ENCODE peak calls at places on chromosomes 16 and 17, in four cellular contexts. E is K562, C is GM12878, A is H1. W is an unnamed sample.

GRCh38 chr17:76404976-76405563 is 20.7 kb downstream of the SPHK1 start:
- DNase-seq in E (no peak), C (no peak), A (no peak), W (no peak)

GRCh38 chr17:63399316-63399715 is 46.8 kb downstream of the CYB561 start:
- DNase-seq in A (no peak), C (no peak), E (no peak), W (no peak)

GRCh38 chr16:86663691-86664517 is 85.6 kb downstream of the FOXL1 start:
- DNase-seq in A (no peak), E (no peak), C (no peak), W (no peak)

GRCh38 chr17:50642722-50643656 is 8.3 kb downstream of the ABCC3 start:
- DNase-seq in E (no peak), A (no peak), C (no peak), W (peak; percentile 71)

GRCh38 chr16:11202260-11203091 is 53.5 kb downstream of the SOCS1 start:
- DNase-seq in C (peak; percentile 62), A (no peak), E (no peak), W (no peak)

GRCh38 chr16:13919330-13919682 is 648 bp upstream of the ERCC4 start:
- DNase-seq in A (no peak), E (peak; percentile 62), C (no peak), W (peak; percentile 70)

GRCh38 chr17:5500804-5501391 is 14.5 kb downstream of the MIS12 start:
- DNase-seq in C (no peak), E (no peak), A (peak; percentile 95), W (peak; percentile 77)

GRCh38 chr17:63675231-63675606 is 24.7 kb downstream of the LIMD2 start:
- DNase-seq in C (no peak), E (no peak), A (no peak), W (no peak)

GRCh38 chr17:80717661-80718060 is 173.0 kb downstream of the RPTOR start:
- DNase-seq in E (no peak), C (no peak), A (no peak), W (no peak)

GRCh38 chr16:65809627-65810026 is 556.9 kb upstream of the CDH5 start:
- DNase-seq in A (no peak), C (no peak), E (no peak), W (no peak)

GRCh38 chr16:27678955-27679354 is 129.0 kb downstream of the KATNIP start:
- DNase-seq in E (no peak), C (no peak), A (no peak), W (no peak)

GRCh38 chr16:8713635-8714097 is 39.2 kb downstream of the ABAT start:
- DNase-seq in E (no peak), C (no peak), A (no peak), W (no peak)

GRCh38 chr17:79306688-79307323 is 232.2 kb downstream of the ENGASE start:
- DNase-seq in E (no peak), C (no peak), A (no peak), W (no peak)

GRCh38 chr17:18141210-18141803 is 32.8 kb downstream of the MYO15A start:
- DNase-seq in A (no peak), E (peak; percentile 31), C (no peak), W (peak; percentile 30)

GRCh38 chr16:80577485-80578280 is 36.9 kb downstream of the DYNLRB2 start:
- DNase-seq in E (no peak), A (no peak), C (no peak), W (peak; percentile 17)

GRCh38 chr17:21282231-21282630 is 2.3 kb upstream of the MAP2K3 start:
- DNase-seq in A (no peak), E (no peak), C (no peak), W (no peak)

GRCh38 chr17:77433385-77434135 is 292.8 kb downstream of the SEC14L1 start:
- DNase-seq in E (no peak), C (no peak), A (no peak), W (no peak)

GRCh38 chr16:48413291-48413690 is 28.1 kb upstream of the SIAH1 start:
- DNase-seq in C (no peak), A (no peak), E (no peak), W (no peak)

GRCh38 chr17:28623696-28624095 is 9.7 kb upstream of the RSKR start:
- DNase-seq in A (no peak), C (no peak), E (no peak), W (no peak)

GRCh38 chr16:3112881-3113574 is 642 bp downstream of the ZNF205 start:
- DNase-seq in A (no peak), C (no peak), E (peak; percentile 31), W (no peak)

GRCh38 chr16:87613961-87614360 is 11.7 kb downstream of the JPH3 start:
- DNase-seq in E (no peak), C (no peak), A (no peak), W (no peak)

GRCh38 chr17:43832168-43832975 is 574 bp downstream of the MPP3 start:
- DNase-seq in E (no peak), A (no peak), C (no peak), W (peak; percentile 21)

GRCh38 chr16:47375423-47375822 is 85.4 kb downstream of the ITFG1 start:
- DNase-seq in A (no peak), C (no peak), E (no peak), W (no peak)

GRCh38 chr16:74480150-74481029 is 59.1 kb upstream of the CLEC18B start:
- DNase-seq in E (peak; percentile 19), C (no peak), A (no peak), W (no peak)

GRCh38 chr16:77289331-77289809 is 90.2 kb downstream of the SYCE1L start:
- DNase-seq in E (no peak), C (no peak), A (no peak), W (no peak)

DNA sequence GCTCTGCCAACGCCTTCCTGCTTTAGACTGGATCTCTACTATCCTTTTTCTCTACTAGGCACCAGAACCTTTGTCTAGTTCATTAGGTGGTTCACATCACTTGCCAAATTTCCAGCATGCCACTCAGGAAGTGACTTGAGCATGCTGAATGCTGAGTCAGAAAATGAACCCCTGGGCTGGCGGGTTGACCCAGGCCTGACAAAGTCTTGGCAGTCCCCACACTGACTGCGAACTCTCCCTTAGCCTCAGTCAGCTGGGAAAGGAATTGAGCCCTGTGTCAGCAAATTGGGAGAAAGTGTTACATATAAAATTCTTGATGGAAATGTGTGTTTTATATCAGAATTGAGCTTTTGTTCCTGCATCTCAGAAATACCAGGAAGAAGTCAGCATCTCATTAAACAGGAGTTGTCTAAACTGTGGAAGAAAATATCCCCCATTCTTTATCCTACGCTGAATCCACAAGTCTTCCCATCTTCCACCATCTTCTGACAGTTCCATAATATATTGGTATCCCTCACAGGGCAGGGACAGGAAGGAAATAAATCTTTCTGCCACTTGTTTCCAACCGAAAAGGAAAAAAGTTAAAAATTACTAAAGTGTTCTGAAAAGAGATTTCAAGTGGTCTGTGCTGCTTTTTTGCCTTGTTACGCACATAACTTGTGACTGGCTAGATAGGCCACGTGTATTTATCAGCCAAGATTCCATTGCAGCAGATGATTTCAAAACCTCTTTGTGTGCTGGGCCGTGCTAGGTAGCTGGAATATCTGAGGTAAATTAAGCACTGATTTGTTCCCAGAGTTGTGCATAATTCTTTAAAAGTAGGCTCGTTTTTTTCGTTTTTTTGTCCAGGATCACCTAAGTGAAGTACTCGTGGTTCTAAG is 16.7 kb upstream of the SLC12A3 start:
- DNase-seq in E (no peak), C (no peak), A (no peak), W (no peak)
- TF ChIP-seq CBX5 in E (no peak), C (no peak), A (no peak), W (no peak)

GRCh38 chr17:48908047-48908843 is at the start of gene UBE2Z:
- DNase-seq in A (peak; percentile 94), E (peak; percentile 96), C (peak; percentile 89), W (peak; percentile 95)
- H2AFZ ChIP-seq in A (peak within 1 kb of the TSS; percentile 1), E (peak within 1 kb of the TSS; percentile 92), C (peak within 1 kb of the TSS; percentile 88), W (peak within 1 kb of the TSS; percentile 24)

GRCh38 chr16:75580-76501 is 2.2 kb upstream of the MPG start:
- DNase-seq in C (no peak), E (peak; percentile 54), A (no peak), W (peak; percentile 82)
- TF ChIP-seq CBX5 in C (no peak), E (no peak), A (no peak), W (no peak)

GRCh38 chr16:785563-786535 is 2.3 kb downstream of the RPUSD1 start:
- DNase-seq in E (peak; percentile 62), C (no peak), A (peak; percentile 56), W (peak; percentile 31)

GRCh38 chr16:783404-784161 is 4.6 kb downstream of the RPUSD1 start:
- DNase-seq in A (no peak), C (no peak), E (peak; percentile 70), W (no peak)

GRCh38 chr16:782263-782662 is 5.9 kb downstream of the RPUSD1 start:
- DNase-seq in E (no peak), A (no peak), C (no peak), W (no peak)

GRCh38 chr16:782766-783403 is 5.3 kb downstream of the RPUSD1 start:
- DNase-seq in C (no peak), E (no peak), A (no peak), W (no peak)

GRCh38 chr16:784431-784830 is 3.8 kb downstream of the RPUSD1 start:
- DNase-seq in E (no peak), C (no peak), A (no peak), W (no peak)
- H2AFZ ChIP-seq in E (no peak overlapping the region), C (no peak overlapping the region), A (no peak overlapping the region), W (no peak overlapping the region)

DNA sequence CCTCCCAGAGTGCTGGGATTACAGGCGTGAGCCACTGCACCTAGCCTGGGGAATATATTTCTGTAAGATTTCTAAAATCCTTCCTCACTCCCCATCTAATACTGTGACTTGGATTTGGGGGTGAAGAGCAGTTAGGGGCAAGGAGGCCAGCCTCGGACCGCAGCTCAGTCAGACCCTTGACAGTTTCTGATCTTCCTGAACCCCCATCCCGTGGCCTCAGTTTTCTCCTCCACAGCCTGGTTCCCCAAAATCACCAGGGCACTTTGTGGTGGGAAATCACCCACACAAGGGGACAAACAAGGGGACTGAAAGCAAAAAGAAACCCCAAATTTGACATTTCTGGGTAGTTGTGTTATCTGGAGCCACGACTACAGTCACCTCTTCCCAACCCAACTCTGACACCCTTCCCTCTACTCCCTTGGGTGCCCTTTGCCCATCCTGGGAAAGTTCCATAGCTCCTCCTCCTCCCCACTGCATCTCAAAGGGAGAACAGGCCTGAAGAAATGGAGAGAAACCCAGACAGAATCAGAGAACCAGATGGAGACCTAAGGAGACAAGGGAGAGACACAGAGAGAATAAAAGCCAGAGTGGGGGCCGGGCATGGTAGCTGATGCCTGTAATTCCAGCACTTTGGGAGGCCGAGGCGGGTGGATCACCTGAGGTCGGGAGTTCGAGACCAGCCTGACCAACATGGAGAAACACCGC is 2.8 kb upstream of the STAT5A start:
- DNase-seq in E (no peak), A (no peak), C (no peak), W (no peak)
- TF ChIP-seq CBX5 in E (no peak), A (no peak), C (no peak), W (no peak)

GRCh38 chr17:55263565-55264272 is 1.0 kb upstream of the HLF start:
- DNase-seq in A (no peak), E (no peak), C (no peak), W (no peak)

GRCh38 chr17:55264273-55264639 is 504 bp upstream of the HLF start:
- DNase-seq in E (no peak), A (no peak), C (no peak), W (no peak)

GRCh38 chr17:55266051-55266957 is 1.5 kb downstream of the HLF start:
- DNase-seq in A (no peak), E (no peak), C (no peak), W (peak; percentile 64)

GRCh38 chr17:55265434-55266021 is 768 bp downstream of the HLF start:
- DNase-seq in A (no peak), C (no peak), E (no peak), W (no peak)

GRCh38 chr17:55264640-55265298 is at the start of gene HLF:
- DNase-seq in C (no peak), A (peak; percentile 23), E (peak; percentile 94), W (peak; percentile 76)
- H2AFZ ChIP-seq in C (peak within 1 kb of the TSS; percentile 20), A (no peak within 1 kb of the TSS), E (peak within 1 kb of the TSS; percentile 64), W (no peak within 1 kb of the TSS)